ENCODE peak calls at places on chromosomes 7 and 10, in ten cellular contexts. One of them, this sample, is unnamed.
A peak's percentile ranks its signal among the peaks of the same experiment; 100 is the strongest.

GRCh38 chr10:70652761-70653657 is 19.3 kb upstream of the ADAMTS14 start:
- DNase-seq in K562: peak; percentile 83
- DNase-seq in upper lobe of left lung: peak; percentile 26
- DNase-seq in H1: no peak
- DNase-seq in stomach: no peak
- DNase-seq in tibial nerve: peak; percentile 43
- DNase-seq in sigmoid colon: peak; percentile 84
- DNase-seq in GM12878: no peak
- DNase-seq in ovary: no peak
- DNase-seq in HepG2: no peak
- DNase-seq in this sample: no peak

GRCh38 chr7:94364816-94365215 is 29.9 kb upstream of the COL1A2 start:
- DNase-seq in tibial nerve: no peak
- DNase-seq in K562: no peak
- DNase-seq in ovary: no peak
- DNase-seq in sigmoid colon: no peak
- DNase-seq in upper lobe of left lung: no peak
- DNase-seq in H1: no peak
- DNase-seq in GM12878: no peak
- DNase-seq in HepG2: no peak
- DNase-seq in stomach: no peak
- DNase-seq in this sample: no peak

GRCh38 chr7:132977234-132977633 is 104.7 kb downstream of the CHCHD3 start:
- DNase-seq in upper lobe of left lung: no peak
- DNase-seq in stomach: no peak
- DNase-seq in tibial nerve: no peak
- DNase-seq in sigmoid colon: no peak
- DNase-seq in ovary: no peak
- DNase-seq in H1: no peak
- DNase-seq in GM12878: no peak
- DNase-seq in HepG2: no peak
- DNase-seq in K562: no peak
- DNase-seq in this sample: no peak

GRCh38 chr7:114944742-114945625 is 23.1 kb downstream of the MDFIC start:
- DNase-seq in upper lobe of left lung: peak; percentile 29
- DNase-seq in sigmoid colon: peak; percentile 90
- DNase-seq in K562: no peak
- DNase-seq in tibial nerve: peak; percentile 81
- DNase-seq in stomach: peak; percentile 31
- DNase-seq in GM12878: no peak
- DNase-seq in HepG2: no peak
- DNase-seq in H1: no peak
- DNase-seq in ovary: peak; percentile 72
- DNase-seq in this sample: peak; percentile 43

GRCh38 chr7:137519964-137520363 is 176.4 kb upstream of the PTN start:
- DNase-seq in upper lobe of left lung: no peak
- DNase-seq in sigmoid colon: no peak
- DNase-seq in stomach: no peak
- DNase-seq in K562: no peak
- DNase-seq in H1: no peak
- DNase-seq in ovary: no peak
- DNase-seq in tibial nerve: no peak
- DNase-seq in GM12878: no peak
- DNase-seq in HepG2: no peak
- DNase-seq in this sample: no peak

GRCh38 chr10:117549100-117549499 is 6.6 kb downstream of the EMX2 start:
- DNase-seq in ovary: no peak
- DNase-seq in tibial nerve: no peak
- DNase-seq in HepG2: no peak
- DNase-seq in sigmoid colon: no peak
- DNase-seq in GM12878: no peak
- DNase-seq in upper lobe of left lung: no peak
- DNase-seq in H1: no peak
- DNase-seq in stomach: no peak
- DNase-seq in K562: no peak
- DNase-seq in this sample: no peak

GRCh38 chr7:43385309-43385680 is 197.6 kb upstream of the STK17A start:
- DNase-seq in sigmoid colon: no peak
- DNase-seq in ovary: no peak
- DNase-seq in K562: no peak
- DNase-seq in HepG2: no peak
- DNase-seq in H1: no peak
- DNase-seq in upper lobe of left lung: no peak
- DNase-seq in GM12878: no peak
- DNase-seq in stomach: no peak
- DNase-seq in tibial nerve: no peak
- DNase-seq in this sample: no peak

GRCh38 chr10:36349445-36350063 is 707.5 kb upstream of the FZD8 start:
- DNase-seq in HepG2: no peak
- DNase-seq in stomach: no peak
- DNase-seq in tibial nerve: no peak
- DNase-seq in upper lobe of left lung: no peak
- DNase-seq in K562: no peak
- DNase-seq in sigmoid colon: no peak
- DNase-seq in GM12878: no peak
- DNase-seq in H1: no peak
- DNase-seq in ovary: no peak
- DNase-seq in this sample: no peak

GRCh38 chr10:12534824-12535223 is 185.5 kb downstream of the CAMK1D start:
- DNase-seq in HepG2: no peak
- DNase-seq in sigmoid colon: no peak
- DNase-seq in stomach: no peak
- DNase-seq in K562: peak; percentile 20
- DNase-seq in GM12878: no peak
- DNase-seq in ovary: no peak
- DNase-seq in tibial nerve: no peak
- DNase-seq in H1: peak; percentile 33
- DNase-seq in upper lobe of left lung: no peak
- DNase-seq in this sample: no peak

GRCh38 chr7:139526578-139527544 is 3.4 kb downstream of the CLEC2L start:
- DNase-seq in H1: no peak
- DNase-seq in tibial nerve: no peak
- DNase-seq in K562: no peak
- DNase-seq in stomach: no peak
- DNase-seq in upper lobe of left lung: no peak
- DNase-seq in GM12878: no peak
- DNase-seq in ovary: no peak
- DNase-seq in sigmoid colon: no peak
- DNase-seq in HepG2: no peak
- DNase-seq in this sample: no peak

GRCh38 chr7:147658392-147658791 is 932.2 kb upstream of the C7orf33 start:
- DNase-seq in HepG2: no peak
- DNase-seq in sigmoid colon: no peak
- DNase-seq in GM12878: no peak
- DNase-seq in stomach: no peak
- DNase-seq in ovary: no peak
- DNase-seq in K562: no peak
- DNase-seq in tibial nerve: no peak
- DNase-seq in upper lobe of left lung: no peak
- DNase-seq in H1: no peak
- DNase-seq in this sample: no peak

GRCh38 chr7:7265676-7266075 is 83.3 kb downstream of the C1GALT1 start:
- DNase-seq in sigmoid colon: no peak
- DNase-seq in ovary: no peak
- DNase-seq in tibial nerve: no peak
- DNase-seq in H1: no peak
- DNase-seq in stomach: no peak
- DNase-seq in K562: no peak
- DNase-seq in HepG2: no peak
- DNase-seq in upper lobe of left lung: no peak
- DNase-seq in GM12878: no peak
- DNase-seq in this sample: no peak

GRCh38 chr7:34846976-34847375 is 189.0 kb downstream of the NPSR1 start:
- DNase-seq in tibial nerve: no peak
- DNase-seq in ovary: no peak
- DNase-seq in K562: no peak
- DNase-seq in GM12878: no peak
- DNase-seq in sigmoid colon: no peak
- DNase-seq in upper lobe of left lung: no peak
- DNase-seq in H1: no peak
- DNase-seq in HepG2: no peak
- DNase-seq in stomach: no peak
- DNase-seq in this sample: no peak

GRCh38 chr7:20193873-20194272 is 23.3 kb downstream of the MACC1 start:
- DNase-seq in stomach: no peak
- DNase-seq in tibial nerve: no peak
- DNase-seq in GM12878: no peak
- DNase-seq in K562: no peak
- DNase-seq in sigmoid colon: no peak
- DNase-seq in upper lobe of left lung: no peak
- DNase-seq in ovary: no peak
- DNase-seq in H1: no peak
- DNase-seq in HepG2: no peak
- DNase-seq in this sample: no peak

GRCh38 chr7:129989466-129989865 is 36.7 kb upstream of the UBE2H start:
- DNase-seq in K562: no peak
- DNase-seq in ovary: no peak
- DNase-seq in GM12878: peak; percentile 53
- DNase-seq in upper lobe of left lung: no peak
- DNase-seq in tibial nerve: no peak
- DNase-seq in H1: no peak
- DNase-seq in sigmoid colon: no peak
- DNase-seq in HepG2: no peak
- DNase-seq in stomach: no peak
- DNase-seq in this sample: no peak

GRCh38 chr7:28750981-28751380 is 207.1 kb downstream of the TRIL start:
- DNase-seq in tibial nerve: no peak
- DNase-seq in ovary: no peak
- DNase-seq in upper lobe of left lung: no peak
- DNase-seq in stomach: no peak
- DNase-seq in sigmoid colon: no peak
- DNase-seq in HepG2: no peak
- DNase-seq in GM12878: no peak
- DNase-seq in H1: no peak
- DNase-seq in K562: no peak
- DNase-seq in this sample: no peak

GRCh38 chr10:69644658-69645295 is 14.7 kb downstream of the FAM241B start:
- DNase-seq in K562: peak; percentile 69
- DNase-seq in tibial nerve: peak; percentile 44
- DNase-seq in upper lobe of left lung: peak; percentile 44
- DNase-seq in stomach: peak; percentile 61
- DNase-seq in GM12878: no peak
- DNase-seq in sigmoid colon: peak; percentile 65
- DNase-seq in H1: peak; percentile 86
- DNase-seq in ovary: peak; percentile 75
- DNase-seq in HepG2: peak; percentile 21
- DNase-seq in this sample: peak; percentile 62

DNA sequence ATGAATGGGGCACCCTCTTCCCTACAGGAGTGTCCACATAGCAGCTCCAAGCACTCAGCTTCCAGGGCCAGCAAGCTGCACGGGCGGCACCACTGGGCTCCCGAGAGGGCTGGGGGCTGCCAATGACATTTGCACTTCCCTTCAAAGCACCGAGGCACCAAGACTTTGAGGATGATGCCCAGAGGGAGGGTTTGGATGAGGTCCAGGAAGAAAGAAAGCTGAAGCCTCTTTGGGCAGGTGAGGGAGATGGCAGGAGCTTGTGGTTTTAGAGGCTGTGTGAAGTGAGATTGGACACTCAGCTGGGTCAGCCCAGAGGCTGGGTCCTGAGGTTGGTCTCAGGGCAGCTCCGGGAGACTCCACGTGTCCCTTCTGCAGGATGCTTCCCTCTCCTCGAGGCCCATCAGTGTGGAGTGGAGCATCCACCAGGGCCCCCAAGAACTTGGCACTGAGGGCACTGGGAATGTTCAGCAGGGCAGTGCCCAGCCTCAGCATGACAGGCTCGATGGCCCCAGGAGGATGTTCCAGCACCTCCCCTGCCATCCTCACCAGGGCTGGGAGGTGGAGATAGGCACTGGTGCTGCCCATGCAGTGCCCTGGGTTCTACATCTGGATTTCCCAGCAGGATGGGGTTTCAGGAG is 54.9 kb upstream of the IGFBP3 start:
- DNase-seq in ovary: no peak
- DNase-seq in H1: no peak
- DNase-seq in HepG2: no peak
- DNase-seq in K562: no peak
- DNase-seq in tibial nerve: no peak
- DNase-seq in upper lobe of left lung: no peak
- DNase-seq in sigmoid colon: no peak
- DNase-seq in GM12878: no peak
- DNase-seq in stomach: no peak
- DNase-seq in this sample: no peak
- TF ChIP-seq EP300 in ovary: no peak
- TF ChIP-seq EP300 in H1: no peak
- TF ChIP-seq EP300 in HepG2: no peak
- TF ChIP-seq EP300 in K562: no peak
- TF ChIP-seq EP300 in tibial nerve: no peak
- TF ChIP-seq EP300 in upper lobe of left lung: no peak
- TF ChIP-seq EP300 in sigmoid colon: no peak
- TF ChIP-seq EP300 in GM12878: no peak
- TF ChIP-seq EP300 in stomach: no peak
- TF ChIP-seq EP300 in this sample: no peak

GRCh38 chr7:45721949-45722598 is 147.9 kb downstream of the ADCY1 start:
- DNase-seq in upper lobe of left lung: no peak
- DNase-seq in stomach: no peak
- DNase-seq in HepG2: no peak
- DNase-seq in K562: no peak
- DNase-seq in sigmoid colon: no peak
- DNase-seq in tibial nerve: no peak
- DNase-seq in ovary: no peak
- DNase-seq in H1: no peak
- DNase-seq in GM12878: no peak
- DNase-seq in this sample: no peak
- TF ChIP-seq POLR2A in upper lobe of left lung: no peak
- TF ChIP-seq POLR2A in stomach: no peak
- TF ChIP-seq POLR2A in HepG2: no peak
- TF ChIP-seq POLR2A in K562: peak; percentile 37
- TF ChIP-seq POLR2A in sigmoid colon: no peak
- TF ChIP-seq POLR2A in tibial nerve: no peak
- TF ChIP-seq POLR2A in ovary: no peak
- TF ChIP-seq POLR2A in H1: peak; percentile 55
- TF ChIP-seq POLR2A in GM12878: peak; percentile 40
- TF ChIP-seq POLR2A in this sample: no peak

GRCh38 chr10:5198386-5198785 is 1.7 kb downstream of the AKR1C4 start:
- DNase-seq in stomach: no peak
- DNase-seq in ovary: no peak
- DNase-seq in upper lobe of left lung: no peak
- DNase-seq in tibial nerve: no peak
- DNase-seq in sigmoid colon: no peak
- DNase-seq in HepG2: no peak
- DNase-seq in GM12878: no peak
- DNase-seq in K562: no peak
- DNase-seq in H1: no peak
- DNase-seq in this sample: no peak
- H3K36me3 ChIP-seq in stomach: no peaks in the 10 kb centered on the region
- H3K36me3 ChIP-seq in ovary: no peaks in the 10 kb centered on the region
- H3K36me3 ChIP-seq in upper lobe of left lung: no peaks in the 10 kb centered on the region
- H3K36me3 ChIP-seq in tibial nerve: no peaks in the 10 kb centered on the region
- H3K36me3 ChIP-seq in sigmoid colon: no peaks in the 10 kb centered on the region
- H3K36me3 ChIP-seq in HepG2: no peaks in the 10 kb centered on the region
- H3K36me3 ChIP-seq in GM12878: no peaks in the 10 kb centered on the region
- H3K36me3 ChIP-seq in K562: no peaks in the 10 kb centered on the region
- H3K36me3 ChIP-seq in H1: no peaks in the 10 kb centered on the region
- H3K36me3 ChIP-seq in this sample: no peaks in the 10 kb centered on the region

DNA sequence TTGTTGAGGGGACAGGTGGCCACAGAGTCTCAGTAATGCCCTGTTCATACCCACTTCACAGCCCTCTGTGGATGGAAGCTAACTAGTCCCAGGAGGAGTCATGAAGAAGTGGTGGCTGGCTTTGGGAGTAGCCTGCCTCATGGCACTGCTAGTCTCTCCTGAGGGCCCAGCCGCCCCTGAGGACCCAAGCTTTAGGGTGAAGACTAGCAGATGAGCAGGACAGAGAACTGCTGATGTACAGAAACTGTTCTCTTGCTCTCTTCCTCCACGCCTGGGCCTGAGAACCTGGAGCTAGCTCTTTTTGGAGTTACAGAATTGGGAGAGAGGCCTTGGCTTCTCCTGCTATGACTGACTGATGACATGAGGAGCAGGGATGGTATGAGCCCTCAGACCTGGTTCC is 99.2 kb downstream of the RAMP3 start:
- DNase-seq in upper lobe of left lung: no peak
- DNase-seq in ovary: no peak
- DNase-seq in K562: no peak
- DNase-seq in tibial nerve: no peak
- DNase-seq in HepG2: no peak
- DNase-seq in GM12878: no peak
- DNase-seq in H1: no peak
- DNase-seq in sigmoid colon: no peak
- DNase-seq in stomach: no peak
- DNase-seq in this sample: no peak
- TF ChIP-seq EP300 in upper lobe of left lung: no peak
- TF ChIP-seq EP300 in ovary: no peak
- TF ChIP-seq EP300 in K562: no peak
- TF ChIP-seq EP300 in tibial nerve: no peak
- TF ChIP-seq EP300 in HepG2: no peak
- TF ChIP-seq EP300 in GM12878: no peak
- TF ChIP-seq EP300 in H1: no peak
- TF ChIP-seq EP300 in sigmoid colon: no peak
- TF ChIP-seq EP300 in stomach: no peak
- TF ChIP-seq EP300 in this sample: no peak

This sample was measured in transverse colon.